ENCODE peak calls at places on chromosomes 2 and 18, in four cellular contexts. H is A549, P is Calu3, D is neuronal stem cell. Y is an unnamed sample.

GRCh38 chr2:893311-893710 is 57.3 kb upstream of the SNTG2 start:
- DNase-seq in H (peak), D (no peak), P (no peak), Y (no peak)

GRCh38 chr2:98374286-98374685 is 28.0 kb downstream of the CNGA3 start:
- DNase-seq in D (no peak), P (no peak), H (no peak), Y (no peak)

GRCh38 chr2:229666811-229667210 is 47.5 kb downstream of the DNER start:
- DNase-seq in D (no peak), P (no peak), H (no peak), Y (no peak)

GRCh38 chr2:96977631-96978195 is 8.7 kb downstream of the FAM178B start:
- DNase-seq in D (no peak), P (peak), H (peak), Y (no peak)

GRCh38 chr2:83689402-83689801 is 769.7 kb downstream of the SUCLG1 start:
- DNase-seq in D (no peak), H (no peak), P (no peak), Y (no peak)

GRCh38 chr2:98893871-98894270 is 42.2 kb downstream of the CRACDL start:
- DNase-seq in H (no peak), P (no peak), D (no peak), Y (no peak)

GRCh38 chr18:70021043-70021442 is 73.4 kb upstream of the CD226 start:
- DNase-seq in D (no peak), P (no peak), H (no peak), Y (no peak)

GRCh38 chr18:78192044-78192443 is 787.6 kb upstream of the SALL3 start:
- DNase-seq in H (no peak), P (no peak), D (no peak), Y (no peak)

GRCh38 chr18:69770206-69770605 is 177.5 kb downstream of the CD226 start:
- DNase-seq in D (no peak), H (no peak), P (no peak), Y (no peak)

GRCh38 chr18:69736731-69737130 is 210.9 kb downstream of the CD226 start:
- DNase-seq in D (no peak), P (no peak), H (no peak), Y (no peak)

GRCh38 chr2:105486762-105487141 is 87.9 kb upstream of the FHL2 start:
- DNase-seq in P (no peak), D (no peak), H (no peak), Y (no peak)

GRCh38 chr18:51074605-51075004 is 44.6 kb downstream of the SMAD4 start:
- DNase-seq in P (no peak), D (no peak), H (no peak), Y (no peak)

GRCh38 chr2:159088906-159089305 is 120.5 kb downstream of the TANC1 start:
- DNase-seq in P (no peak), H (no peak), D (no peak), Y (peak)

GRCh38 chr2:15730545-15731212 is 139.0 kb downstream of the DDX1 start:
- DNase-seq in P (peak), H (peak), D (no peak), Y (peak)

GRCh38 chr2:201532686-201533304 is 81.3 kb downstream of the STRADB start:
- DNase-seq in D (no peak), H (no peak), P (no peak), Y (no peak)

GRCh38 chr2:209663149-209663548 is 108.5 kb upstream of the UNC80 start:
- DNase-seq in P (no peak), D (no peak), H (no peak), Y (no peak)

GRCh38 chr2:112959109-112959591 is 18.7 kb upstream of the IL36G start:
- DNase-seq in D (no peak), H (peak), P (peak), Y (no peak)

GRCh38 chr2:177106212-177106611 is 106.4 kb upstream of the HNRNPA3 start:
- DNase-seq in D (no peak), H (peak), P (peak), Y (peak)

GRCh38 chr2:221561770-221562169 is 10.3 kb downstream of the EPHA4 start:
- DNase-seq in P (no peak), H (no peak), D (no peak), Y (no peak)

GRCh38 chr2:20635698-20636584 is 15.0 kb downstream of the HS1BP3 start:
- DNase-seq in H (peak), P (peak), D (peak), Y (peak)

GRCh38 chr2:205714789-205715411 is 32.6 kb downstream of the NRP2 start:
- DNase-seq in D (no peak), H (no peak), P (no peak), Y (no peak)

GRCh38 chr2:240455227-240455718 is 19.8 kb downstream of the GPC1 start:
- DNase-seq in D (no peak), P (no peak), H (no peak), Y (no peak)

GRCh38 chr2:64695656-64696310 is 42.1 kb upstream of the SERTAD2 start:
- DNase-seq in D (no peak), H (no peak), P (no peak), Y (no peak)

GRCh38 chr2:74405994-74406583 is 15.3 kb downstream of the C2orf81 start:
- DNase-seq in D (no peak), H (no peak), P (no peak), Y (no peak)

GRCh38 chr2:237309011-237309410 is 105.0 kb downstream of the COL6A3 start:
- DNase-seq in P (no peak), H (no peak), D (no peak), Y (no peak)

GRCh38 chr18:72456802-72457201 is 87.3 kb downstream of the CBLN2 start:
- DNase-seq in H (peak), P (no peak), D (no peak), Y (no peak)

GRCh38 chr18:77062518-77063003 is 70.0 kb downstream of the MBP start:
- DNase-seq in P (no peak), D (no peak), H (no peak), Y (no peak)

GRCh38 chr2:15890936-15891905 is 49.1 kb upstream of the MYCN start:
- DNase-seq in H (peak), P (peak), D (no peak), Y (peak)

GRCh38 chr2:152372438-152372984 is 37.5 kb downstream of the FMNL2 start:
- DNase-seq in P (no peak), D (no peak), H (no peak), Y (no peak)

GRCh38 chr2:55992465-55992864 is 68.9 kb upstream of the EFEMP1 start:
- DNase-seq in H (peak), P (no peak), D (no peak), Y (no peak)

GRCh38 chr2:114039681-114040080 is 149.8 kb downstream of the ACTR3 start:
- DNase-seq in P (no peak), H (no peak), D (no peak), Y (no peak)

GRCh38 chr18:76514573-76514972 is 19.5 kb upstream of the ZNF516 start:
- DNase-seq in P (no peak), D (no peak), H (no peak), Y (no peak)

Y was measured in HuH-7.